ENCODE peak calls at places on chromosome 18, in four cellular contexts. S is transverse colon, X is sigmoid colon, L is psoas muscle. I is an unnamed sample. For H3K36me3 and H3K9me3, the result is how much of the 10 kb centered on the place peaks cover.

GRCh38 chr18:46035701-46036680 is 36.1 kb downstream of the PSTPIP2 start:
- DNase-seq in S (no peak), X (no peak), L (no peak), I (peak)

GRCh38 chr18:45980229-45980628 is 13.1 kb upstream of the EPG5 start:
- DNase-seq in L (no peak), S (no peak), X (no peak), I (no peak)

GRCh38 chr18:5900249-5900648 is 4.9 kb upstream of the TMEM200C start:
- DNase-seq in X (no peak), S (no peak), L (no peak), I (no peak)

GRCh38 chr18:985301-985700 is 80.6 kb downstream of the ADCYAP1 start:
- DNase-seq in S (no peak), L (no peak), X (no peak), I (no peak)

GRCh38 chr18:52670903-52671302 is 330.9 kb downstream of the DCC start:
- DNase-seq in S (no peak), L (no peak), X (no peak), I (no peak)

GRCh38 chr18:4017479-4017878 is 437.6 kb downstream of the DLGAP1 start:
- DNase-seq in X (no peak), L (no peak), S (no peak), I (peak)

GRCh38 chr18:61953161-61953560 is 60.4 kb upstream of the RNF152 start:
- DNase-seq in L (no peak), S (no peak), X (no peak), I (no peak)

GRCh38 chr18:46720092-46720491 is 36.8 kb downstream of the ST8SIA5 start:
- DNase-seq in X (no peak), L (no peak), S (no peak), I (no peak)

GRCh38 chr18:60147326-60147725 is 225.2 kb downstream of the MC4R start:
- DNase-seq in S (no peak), X (no peak), L (no peak), I (no peak)

GRCh38 chr18:27378396-27379094 is 193.4 kb upstream of the CHST9 start:
- DNase-seq in L (no peak), X (no peak), S (no peak), I (peak)

GRCh38 chr18:25399554-25399953 is 47.6 kb upstream of the ZNF521 start:
- DNase-seq in L (no peak), S (no peak), X (no peak), I (no peak)

GRCh38 chr18:37419272-37419671 is 146.3 kb downstream of the CELF4 start:
- DNase-seq in X (no peak), L (no peak), S (no peak), I (no peak)

GRCh38 chr18:77132369-77133050 is at the start of gene MBP:
- DNase-seq in S (peak), X (peak), L (peak), I (no peak)

GRCh38 chr18:6414118-6414722 is 491 bp downstream of the L3MBTL4 start:
- DNase-seq in L (peak), S (peak), X (peak), I (peak)

GRCh38 chr18:45164551-45164950 is 450.7 kb upstream of the SLC14A2 start:
- DNase-seq in L (no peak), X (no peak), S (no peak), I (no peak)

GRCh38 chr18:37231251-37231650 is 334.3 kb downstream of the CELF4 start:
- DNase-seq in S (no peak), X (no peak), L (no peak), I (no peak)

GRCh38 chr18:49837889-49838288 is 24.6 kb upstream of the ACAA2 start:
- DNase-seq in X (no peak), S (no peak), L (no peak), I (no peak)

GRCh38 chr18:13629841-13630747 is 96.3 kb downstream of the FAM210A start:
- DNase-seq in S (peak), X (peak), L (no peak), I (peak)

GRCh38 chr18:13136056-13136688 is 82.4 kb upstream of the LDLRAD4 start:
- DNase-seq in L (no peak), X (no peak), S (peak), I (no peak)

GRCh38 chr18:45940724-45941123 is 26.4 kb downstream of the EPG5 start:
- DNase-seq in S (no peak), X (no peak), L (no peak), I (no peak)

GRCh38 chr18:69974365-69974764 is 26.7 kb upstream of the CD226 start:
- DNase-seq in S (no peak), L (no peak), X (no peak), I (no peak)

GRCh38 chr18:68484241-68484640 is 230.7 kb downstream of the TMX3 start:
- DNase-seq in S (no peak), L (no peak), X (no peak), I (no peak)

GRCh38 chr18:76878426-76878825 is 56.1 kb downstream of the ZNF236 start:
- DNase-seq in L (no peak), X (no peak), S (no peak), I (no peak)

GRCh38 chr18:31610841-31611240 is 19.2 kb downstream of the TTR start:
- DNase-seq in S (peak), X (no peak), L (no peak), I (no peak)

GRCh38 chr18:68679531-68679930 is 35.4 kb downstream of the TMX3 start:
- DNase-seq in X (no peak), L (no peak), S (no peak), I (no peak)

GRCh38 chr18:35939166-35939565 is 33.3 kb upstream of the RMP24 start:
- DNase-seq in S (no peak), X (no peak), L (no peak), I (no peak)

GRCh38 chr18:5440297-5440696 is 103.5 kb downstream of the EPB41L3 start:
- DNase-seq in X (no peak), S (no peak), L (no peak), I (no peak)

GRCh38 chr18:54360406-54360805 is 2.7 kb downstream of the C18orf54 start:
- DNase-seq in L (no peak), X (no peak), S (no peak), I (no peak)

GRCh38 chr18:56696966-56697365 is 45.8 kb downstream of the WDR7 start:
- DNase-seq in X (no peak), S (no peak), L (no peak), I (no peak)

GRCh38 chr18:74242451-74243096 is 49.2 kb downstream of the CYB5A start:
- DNase-seq in X (no peak), L (no peak), S (no peak), I (no peak)

GRCh38 chr18:47992266-47992665 is 61.8 kb upstream of the SMAD2 start:
- DNase-seq in L (no peak), X (no peak), S (no peak), I (no peak)

GRCh38 chr18:47993409-47993808 is 63.0 kb upstream of the SMAD2 start:
- DNase-seq in L (no peak), S (no peak), X (no peak), I (no peak)

GRCh38 chr18:47987456-47987735 is 56.9 kb upstream of the SMAD2 start:
- DNase-seq in L (no peak), X (no peak), S (no peak), I (no peak)

GRCh38 chr18:47992903-47993302 is 62.4 kb upstream of the SMAD2 start:
- DNase-seq in S (no peak), L (no peak), X (no peak), I (no peak)

DNA sequence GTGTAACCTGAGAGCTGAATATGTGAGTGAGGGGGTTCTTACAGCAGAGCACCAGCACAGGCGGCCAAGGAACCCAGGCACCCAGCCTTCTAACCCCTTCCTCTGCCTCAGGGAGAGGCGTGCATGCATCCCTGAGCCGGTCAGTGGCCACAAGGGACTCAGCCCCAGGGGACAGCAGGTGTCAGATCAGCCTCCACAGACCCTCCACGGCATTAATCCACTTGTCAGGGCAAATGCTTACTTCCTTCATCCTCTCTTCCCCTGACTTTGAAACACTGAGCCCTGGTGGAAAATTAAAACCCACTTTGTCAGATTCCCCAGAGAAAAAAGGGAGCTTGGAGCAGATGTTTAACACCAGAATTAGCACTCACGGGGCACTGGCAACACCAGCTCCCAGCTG is 60.5 kb upstream of the SMAD2 start:
- DNase-seq in X (no peak), L (no peak), S (no peak), I (no peak)
- H3K36me3 ChIP-seq in X (under half), L (under half), S (under half), I (under half)

DNA sequence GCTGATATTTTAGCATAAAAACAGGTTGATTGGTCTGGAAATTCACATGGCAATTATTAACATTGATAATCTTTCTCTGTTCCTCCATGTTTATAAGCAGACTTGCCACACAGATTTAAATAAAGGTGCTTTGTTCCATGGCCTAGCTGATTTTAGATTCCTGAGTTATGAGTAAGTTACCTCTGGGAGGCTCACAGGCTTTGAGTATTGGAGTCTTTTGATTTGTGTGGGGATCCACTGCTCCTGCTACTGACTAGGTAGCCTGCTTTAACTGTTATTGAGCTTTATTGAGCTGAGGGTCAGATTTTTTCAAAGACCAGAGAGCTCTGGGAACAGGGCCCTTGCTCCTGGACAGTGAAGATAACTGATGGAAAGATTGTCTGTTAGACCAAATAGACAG is 166.2 kb downstream of the ANKRD30B start:
- DNase-seq in L (no peak), S (no peak), X (no peak), I (no peak)
- H3K9me3 ChIP-seq in L (under half), S (under half), X (under half), I (under half)

GRCh38 chr18:22173928-22174301 is 4.5 kb downstream of the GATA6 start:
- DNase-seq in X (no peak), L (no peak), S (no peak), I (no peak)
- H3K4me3 ChIP-seq in X (peak), L (peak), S (peak), I (peak)

GRCh38 chr18:9934274-9934673 is 20.5 kb downstream of the VAPA start:
- DNase-seq in S (no peak), X (no peak), L (no peak), I (no peak)
- H3K36me3 ChIP-seq in S (under half), X (half or more), L (under half), I (half or more)

GRCh38 chr18:78736015-78736690 is 243.5 kb upstream of the SALL3 start:
- DNase-seq in X (no peak), S (no peak), L (no peak), I (no peak)

GRCh38 chr18:78732273-78733210 is 247.1 kb upstream of the SALL3 start:
- DNase-seq in L (no peak), X (peak), S (no peak), I (no peak)

GRCh38 chr18:78733762-78734613 is 245.6 kb upstream of the SALL3 start:
- DNase-seq in S (no peak), X (no peak), L (no peak), I (no peak)

GRCh38 chr18:78735131-78736014 is 244.2 kb upstream of the SALL3 start:
- DNase-seq in S (no peak), X (no peak), L (no peak), I (no peak)

GRCh38 chr18:78734614-78734945 is 245.0 kb upstream of the SALL3 start:
- DNase-seq in S (no peak), L (no peak), X (no peak), I (no peak)
- H3K9me3 ChIP-seq in S (under half), L (under half), X (under half), I (under half)

GRCh38 chr18:28792404-28793103 is 615.6 kb upstream of the CDH2 start:
- DNase-seq in S (no peak), L (no peak), X (no peak), I (no peak)
- H3K4me3 ChIP-seq in S (no peak), L (no peak), X (no peak), I (no peak)

GRCh38 chr18:57802869-57803118 is 321 bp downstream of the ATP8B1 start:
- DNase-seq in X (no peak), S (no peak), L (no peak), I (no peak)

GRCh38 chr18:57802166-57802868 is 798 bp downstream of the ATP8B1 start:
- DNase-seq in X (no peak), S (no peak), L (no peak), I (no peak)

GRCh38 chr18:57798713-57799373 is 4.3 kb downstream of the ATP8B1 start:
- DNase-seq in X (no peak), S (no peak), L (no peak), I (no peak)

GRCh38 chr18:57803119-57803969 is at the start of gene ATP8B1:
- DNase-seq in L (peak), X (peak), S (peak), I (peak)

GRCh38 chr18:57801379-57802165 is 1.5 kb downstream of the ATP8B1 start:
- DNase-seq in X (no peak), S (no peak), L (no peak), I (no peak)
- H3K36me3 ChIP-seq in X (under half), S (under half), L (under half), I (under half)

GRCh38 chr18:72456802-72457201 is 87.3 kb downstream of the CBLN2 start:
- DNase-seq in X (no peak), L (no peak), S (no peak), I (no peak)

GRCh38 chr18:72460210-72460680 is 83.9 kb downstream of the CBLN2 start:
- DNase-seq in S (no peak), X (no peak), L (no peak), I (peak)

GRCh38 chr18:72452328-72452727 is 91.8 kb downstream of the CBLN2 start:
- DNase-seq in L (no peak), X (no peak), S (no peak), I (no peak)

GRCh38 chr18:72458256-72458655 is 85.9 kb downstream of the CBLN2 start:
- DNase-seq in L (no peak), X (no peak), S (no peak), I (no peak)
- H3K9me3 ChIP-seq in L (under half), X (under half), S (under half), I (under half)

DNA sequence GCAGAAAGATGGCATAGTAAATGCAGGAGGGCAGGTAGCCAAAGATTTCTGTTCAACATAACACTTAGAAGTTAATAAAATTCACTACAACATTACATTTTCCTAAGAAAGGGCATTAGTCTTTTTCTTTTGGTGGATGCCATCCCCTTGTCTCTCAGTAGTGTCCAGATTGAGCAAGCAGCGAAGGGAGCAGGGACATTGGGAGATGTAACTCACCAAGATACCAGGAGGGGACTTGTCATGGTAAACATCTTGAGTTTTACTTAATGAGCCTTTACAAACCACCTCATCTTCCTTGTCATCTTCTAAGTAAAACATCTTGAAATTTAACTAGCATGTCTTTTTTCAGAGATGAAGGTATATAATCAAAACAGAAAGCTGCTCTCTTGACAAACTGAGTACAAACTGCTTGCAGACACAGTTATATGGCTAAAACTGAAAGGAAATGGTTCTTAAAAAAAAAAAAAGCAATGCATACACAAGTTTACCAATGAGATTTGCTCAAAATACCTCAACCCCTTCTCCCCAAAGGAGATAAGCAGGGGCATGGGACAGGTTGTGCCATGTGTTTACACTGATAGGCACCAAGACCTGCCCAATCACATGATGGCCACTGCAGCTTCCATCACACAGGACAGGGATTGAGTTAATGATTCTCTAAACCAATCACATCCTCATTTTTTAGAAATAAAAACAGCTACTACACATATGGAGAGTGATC is 30.3 kb downstream of the LPIN2 start:
- DNase-seq in S (peak), X (no peak), L (no peak), I (no peak)
- H3K4me3 ChIP-seq in S (no peak), X (no peak), L (no peak), I (no peak)

I was measured in MG63.